ENCODE peak calls at places on chromosomes 16 and 17, in nine cellular contexts. T is upper lobe of left lung; P is stomach; N is fibroblast of pulmonary artery; M is upper lobe of right lung; Z is activated CD8-positive, alpha-beta T cell treated with anti-CD3 and anti-CD28 coated beads for 36 hours; K is pancreas; L is A549; H is WTC11. C is an unnamed sample.

GRCh38 chr17:46984341-46984740 is 5.3 kb upstream of the RPRML start:
- DNase-seq in T (no peak), P (no peak), N (no peak), M (no peak), Z (no peak), K (peak), L (no peak), H (no peak), C (no peak)

GRCh38 chr17:5780476-5780875 is 196.2 kb upstream of the NLRP1 start:
- DNase-seq in T (no peak), P (no peak), N (peak), M (no peak), Z (no peak), K (no peak), L (no peak), H (no peak), C (no peak)

GRCh38 chr17:50426814-50427787 is 1.1 kb downstream of the ACSF2 start:
- DNase-seq in T (no peak), P (peak), N (peak), M (no peak), Z (peak), K (no peak), L (peak), H (peak), C (peak)

GRCh38 chr17:5759501-5759925 is 175.2 kb upstream of the NLRP1 start:
- DNase-seq in T (no peak), P (no peak), N (peak), M (no peak), Z (no peak), K (no peak), L (no peak), H (no peak), C (no peak)

GRCh38 chr16:56305956-56306565 is 114.8 kb downstream of the GNAO1 start:
- DNase-seq in T (no peak), P (no peak), N (no peak), M (no peak), Z (no peak), K (no peak), L (no peak), H (no peak), C (no peak)

GRCh38 chr16:57667526-57668258 is 414 bp upstream of the ADGRG3 start:
- DNase-seq in T (no peak), P (peak), N (no peak), M (peak), Z (no peak), K (no peak), L (no peak), H (peak), C (peak)

GRCh38 chr17:6666077-6666521 is 14.5 kb downstream of the C17orf100 start:
- DNase-seq in T (no peak), P (peak), N (peak), M (peak), Z (peak), K (peak), L (peak), H (peak), C (peak)

GRCh38 chr16:87780385-87780989 is 14.7 kb upstream of the KLHDC4 start:
- DNase-seq in T (no peak), P (peak), N (peak), M (peak), Z (peak), K (peak), L (no peak), H (no peak), C (no peak)

GRCh38 chr17:44108440-44109311 is 14.8 kb downstream of the HDAC5 start:
- DNase-seq in T (no peak), P (peak), N (peak), M (peak), Z (no peak), K (no peak), L (peak), H (no peak), C (no peak)

GRCh38 chr16:89844739-89845339 is 16.6 kb downstream of the SPIRE2 start:
- DNase-seq in T (peak), P (no peak), N (no peak), M (no peak), Z (no peak), K (no peak), L (no peak), H (no peak), C (no peak)

GRCh38 chr17:50808413-50808812 is 27.0 kb upstream of the WFIKKN2 start:
- DNase-seq in T (no peak), P (no peak), N (no peak), M (no peak), Z (no peak), K (no peak), L (no peak), H (no peak), C (no peak)

GRCh38 chr17:31497994-31498826 is 106.7 kb downstream of the RAB11FIP4 start:
- DNase-seq in T (no peak), P (peak), N (no peak), M (no peak), Z (no peak), K (peak), L (no peak), H (no peak), C (no peak)

GRCh38 chr17:43900183-43900857 is 7.0 kb downstream of the MPP2 start:
- DNase-seq in T (peak), P (peak), N (peak), M (peak), Z (peak), K (peak), L (peak), H (peak), C (peak)

GRCh38 chr17:51372345-51373004 is 112.1 kb downstream of the UTP18 start:
- DNase-seq in T (no peak), P (no peak), N (peak), M (no peak), Z (peak), K (peak), L (peak), H (peak), C (peak)

GRCh38 chr17:42928714-42929496 is 28.3 kb downstream of the G6PC1 start:
- DNase-seq in T (no peak), P (peak), N (peak), M (no peak), Z (peak), K (peak), L (peak), H (peak), C (peak)

GRCh38 chr17:2796164-2797140 is at the start of gene RAP1GAP2:
- DNase-seq in T (peak), P (peak), N (no peak), M (peak), Z (peak), K (peak), L (no peak), H (no peak), C (peak)

GRCh38 chr17:30961213-30962188 is 9.3 kb upstream of the RNF135 start:
- DNase-seq in T (no peak), P (peak), N (peak), M (no peak), Z (no peak), K (no peak), L (no peak), H (no peak), C (no peak)

GRCh38 chr17:75047398-75048098 is 523 bp downstream of the KCTD2 start:
- DNase-seq in T (peak), P (no peak), N (no peak), M (peak), Z (peak), K (peak), L (no peak), H (peak), C (peak)

GRCh38 chr17:73397856-73398540 is 86.2 kb upstream of the CDC42EP4 start:
- DNase-seq in T (no peak), P (no peak), N (no peak), M (no peak), Z (no peak), K (no peak), L (no peak), H (no peak), C (no peak)

DNA sequence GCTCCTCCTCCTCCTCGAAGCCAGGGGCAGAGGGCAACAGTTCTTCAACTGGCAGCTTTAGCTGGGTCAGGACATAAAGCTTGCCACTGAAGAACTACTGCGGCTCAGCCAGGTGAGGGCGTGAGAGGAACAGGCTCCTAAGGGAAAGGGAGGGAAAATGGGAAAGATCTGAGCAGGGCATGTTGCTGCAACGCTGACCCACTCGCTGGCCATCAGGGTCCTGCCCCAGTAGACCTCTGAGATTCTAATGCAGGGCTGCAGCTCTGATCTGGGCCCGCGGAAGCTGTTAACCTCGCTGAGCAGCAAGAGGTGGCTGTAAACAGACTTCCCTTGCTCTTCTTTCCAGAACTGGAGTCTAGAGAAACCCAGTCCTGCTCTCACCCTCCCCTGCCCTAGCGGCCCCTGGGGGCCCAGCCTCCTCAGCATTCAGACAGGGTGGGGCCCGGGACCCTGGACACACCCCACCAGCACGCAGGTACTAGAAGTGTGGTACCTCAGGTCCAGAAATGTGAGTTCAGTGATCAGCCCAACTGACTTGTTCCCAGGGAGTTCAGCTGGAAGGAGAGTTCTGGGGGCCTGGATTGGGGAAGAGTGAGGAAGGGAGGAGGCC is 3.8 kb upstream of the TLCD2 start:
- DNase-seq in T (peak), P (peak), N (peak), M (peak), Z (no peak), K (no peak), L (peak), H (peak), C (peak)
- TF ChIP-seq CTCF in T (no peak), P (no peak), N (peak), M (peak), Z (no peak), K (no peak), L (peak), H (no peak), C (peak)

GRCh38 chr17:4313482-4314114 is 49.8 kb upstream of the ANKFY1 start:
- DNase-seq in T (no peak), P (no peak), N (no peak), M (no peak), Z (no peak), K (no peak), L (no peak), H (no peak), C (no peak)
- TF ChIP-seq CTCF in T (no peak), P (no peak), N (no peak), M (no peak), Z (no peak), K (no peak), L (no peak), H (no peak), C (no peak)

GRCh38 chr17:79111097-79111496 is 36.5 kb downstream of the ENGASE start:
- DNase-seq in T (peak), P (no peak), N (no peak), M (no peak), Z (no peak), K (no peak), L (no peak), H (no peak), C (no peak)

GRCh38 chr17:79107499-79108231 is 33.0 kb downstream of the ENGASE start:
- DNase-seq in T (peak), P (no peak), N (no peak), M (no peak), Z (no peak), K (no peak), L (no peak), H (no peak), C (no peak)

GRCh38 chr17:79108870-79109269 is 34.2 kb downstream of the ENGASE start:
- DNase-seq in T (peak), P (no peak), N (no peak), M (no peak), Z (no peak), K (no peak), L (no peak), H (no peak), C (no peak)

GRCh38 chr17:79108232-79108850 is 33.7 kb downstream of the ENGASE start:
- DNase-seq in T (peak), P (no peak), N (no peak), M (no peak), Z (no peak), K (no peak), L (no peak), H (no peak), C (no peak)

GRCh38 chr17:79109584-79109983 is 35.0 kb downstream of the ENGASE start:
- DNase-seq in T (no peak), P (no peak), N (no peak), M (no peak), Z (no peak), K (no peak), L (peak), H (peak), C (no peak)
- TF ChIP-seq CTCF in T (no peak), P (no peak), N (no peak), M (no peak), Z (no peak), K (no peak), L (peak), H (peak), C (peak)

DNA sequence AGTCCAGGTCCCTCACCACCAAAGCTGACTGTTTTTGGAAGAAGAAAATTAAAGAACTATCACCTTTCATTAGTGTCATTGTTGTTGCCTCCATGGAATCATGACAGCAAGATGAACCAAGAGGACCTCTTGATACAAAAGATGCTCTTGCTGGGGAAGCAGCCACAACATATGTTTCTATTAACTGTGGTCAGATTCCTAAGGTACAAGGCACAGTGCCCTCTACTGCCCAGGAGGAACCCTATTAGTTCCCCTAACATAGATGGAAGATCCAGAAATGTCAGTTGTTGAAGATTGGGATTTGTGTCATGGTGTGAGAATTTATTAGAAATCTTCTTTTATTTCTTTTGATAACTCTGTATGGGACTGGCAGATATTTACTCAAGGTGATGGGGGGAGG is 188.2 kb upstream of the ANKFN1 start:
- DNase-seq in T (no peak), P (no peak), N (no peak), M (no peak), Z (no peak), K (no peak), L (no peak), H (no peak), C (no peak)
- TF ChIP-seq CTCF in T (no peak), P (no peak), N (no peak), M (no peak), Z (no peak), K (no peak), L (no peak), H (no peak), C (no peak)

GRCh38 chr17:61579961-61580360 is 11.1 kb downstream of the NACA2 start:
- DNase-seq in T (no peak), P (no peak), N (no peak), M (no peak), Z (no peak), K (no peak), L (no peak), H (no peak), C (no peak)
- TF ChIP-seq CTCF in T (no peak), P (no peak), N (no peak), M (no peak), Z (no peak), K (no peak), L (no peak), H (no peak), C (no peak)